ENCODE peak calls at places on chromosomes 16 and 17, in seven cellular contexts. R, Y, C, L, N, M and E are unnamed samples.

GRCh38 chr16:25256821-25257503 is 683 bp downstream of the ZKSCAN2 start:
- DNase-seq in R (no peak), Y (peak; percentile 19), C (no peak), L (peak; percentile 17), N (no peak), M (peak; percentile 83), E (no peak)

GRCh38 chr17:80586464-80587228 is 42.0 kb downstream of the RPTOR start:
- DNase-seq in R (no peak), Y (no peak), C (no peak), L (peak; percentile 49), N (no peak), M (peak; percentile 86), E (peak; percentile 75)

GRCh38 chr17:8253801-8254200 is 4.7 kb downstream of the PFAS start:
- DNase-seq in R (peak; percentile 26), Y (peak; percentile 39), C (no peak), L (no peak), N (no peak), M (no peak), E (peak; percentile 25)

GRCh38 chr16:86862596-86862995 is 284.2 kb downstream of the FOXL1 start:
- DNase-seq in R (peak; percentile 80), Y (no peak), C (no peak), L (no peak), N (no peak), M (no peak), E (no peak)

GRCh38 chr16:87028481-87029320 is 288.5 kb downstream of the C16orf95 start:
- DNase-seq in R (no peak), Y (no peak), C (no peak), L (no peak), N (no peak), M (peak; percentile 54), E (no peak)

GRCh38 chr16:9258423-9259051 is 167.1 kb downstream of the HAPSTR1 start:
- DNase-seq in R (peak; percentile 3), Y (peak; percentile 25), C (no peak), L (no peak), N (no peak), M (no peak), E (no peak)

GRCh38 chr17:28724500-28725165 is 1.4 kb downstream of the TLCD1 start:
- DNase-seq in R (no peak), Y (no peak), C (no peak), L (no peak), N (no peak), M (no peak), E (no peak)

GRCh38 chr16:88507231-88507743 is 54.2 kb downstream of the ZFPM1 start:
- DNase-seq in R (no peak), Y (no peak), C (no peak), L (no peak), N (peak; percentile 53), M (no peak), E (peak; percentile 53)

GRCh38 chr17:76394166-76394565 is 9.8 kb downstream of the SPHK1 start:
- DNase-seq in R (no peak), Y (no peak), C (no peak), L (no peak), N (no peak), M (no peak), E (no peak)

GRCh38 chr17:61619493-61619892 is 28.5 kb upstream of the NACA2 start:
- DNase-seq in R (no peak), Y (no peak), C (no peak), L (no peak), N (no peak), M (no peak), E (no peak)

GRCh38 chr17:39836117-39836516 is 28.0 kb downstream of the IKZF3 start:
- DNase-seq in R (no peak), Y (no peak), C (no peak), L (no peak), N (no peak), M (no peak), E (no peak)

GRCh38 chr17:65123757-65124675 is 13.2 kb upstream of the RGS9 start:
- DNase-seq in R (peak; percentile 65), Y (no peak), C (no peak), L (no peak), N (no peak), M (no peak), E (no peak)

GRCh38 chr16:73171380-73171779 is 123.5 kb upstream of the ZFHX3 start:
- DNase-seq in R (no peak), Y (no peak), C (no peak), L (no peak), N (no peak), M (no peak), E (no peak)

GRCh38 chr17:49694847-49695697 is 12.7 kb downstream of the SLC35B1 start:
- DNase-seq in R (peak; percentile 31), Y (peak; percentile 52), C (peak; percentile 63), L (peak; percentile 52), N (peak; percentile 72), M (peak; percentile 80), E (peak; percentile 60)

GRCh38 chr17:64564098-64564497 is 57.3 kb downstream of the CEP95 start:
- DNase-seq in R (no peak), Y (no peak), C (no peak), L (no peak), N (no peak), M (no peak), E (no peak)

GRCh38 chr16:50954469-50954868 is 196.6 kb downstream of the SALL1 start:
- DNase-seq in R (no peak), Y (no peak), C (no peak), L (no peak), N (no peak), M (no peak), E (no peak)

GRCh38 chr16:22198547-22199293 is 7.4 kb upstream of the EEF2K start:
- DNase-seq in R (no peak), Y (no peak), C (no peak), L (no peak), N (no peak), M (no peak), E (no peak)
- TF ChIP-seq CTCF in R (no peak), Y (no peak), C (no peak), L (no peak), N (no peak), M (no peak), E (no peak)

DNA sequence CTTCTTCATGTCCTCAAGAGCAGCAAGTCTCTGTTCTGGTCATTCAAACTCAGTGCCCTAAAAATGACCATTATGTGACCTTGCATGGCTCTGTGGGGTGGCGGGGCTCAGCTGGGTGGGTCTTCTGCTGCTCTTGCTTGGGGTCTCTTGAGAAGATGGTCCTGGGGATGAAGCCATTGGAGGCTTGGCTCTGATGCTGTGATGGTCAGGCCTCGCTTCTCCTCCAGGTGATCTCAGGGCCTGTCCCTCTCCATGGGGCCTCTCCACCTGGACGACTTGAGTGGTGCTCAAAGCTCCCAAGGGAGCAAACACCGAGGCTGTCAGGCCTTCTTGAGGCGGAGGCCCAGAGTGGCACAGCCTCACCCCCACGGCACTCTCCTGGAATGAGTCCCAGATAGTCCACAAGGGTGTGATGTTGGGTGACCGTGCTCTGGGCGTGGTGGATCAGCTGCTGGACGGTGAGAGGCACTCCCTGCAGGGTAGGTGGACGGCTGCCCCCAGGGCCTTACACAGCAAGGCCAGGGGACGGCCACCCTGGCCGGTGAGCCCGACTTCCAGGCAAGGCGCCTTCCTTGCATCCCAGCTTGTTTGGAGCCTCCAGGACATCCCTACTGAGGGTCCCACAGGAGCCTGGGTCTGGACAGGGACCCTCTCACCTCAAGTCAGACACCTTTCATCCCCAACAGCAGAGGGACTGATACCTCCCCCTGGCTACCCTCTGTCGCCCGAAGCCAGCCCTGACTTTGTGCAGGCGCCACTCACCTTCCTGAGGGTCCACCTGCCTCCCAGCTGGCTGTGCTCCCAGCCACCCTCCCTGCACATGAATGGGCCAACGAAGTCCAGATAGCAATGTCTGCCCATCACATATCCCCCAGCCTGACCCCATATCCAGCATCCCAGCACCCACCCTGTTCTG is 48.7 kb downstream of the USP22 start:
- DNase-seq in R (no peak), Y (no peak), C (no peak), L (no peak), N (peak; percentile 68), M (peak; percentile 66), E (no peak)
- TF ChIP-seq POLR2A in R (no peak), Y (no peak), C (no peak), L (no peak), N (no peak), M (no peak), E (no peak)

DNA sequence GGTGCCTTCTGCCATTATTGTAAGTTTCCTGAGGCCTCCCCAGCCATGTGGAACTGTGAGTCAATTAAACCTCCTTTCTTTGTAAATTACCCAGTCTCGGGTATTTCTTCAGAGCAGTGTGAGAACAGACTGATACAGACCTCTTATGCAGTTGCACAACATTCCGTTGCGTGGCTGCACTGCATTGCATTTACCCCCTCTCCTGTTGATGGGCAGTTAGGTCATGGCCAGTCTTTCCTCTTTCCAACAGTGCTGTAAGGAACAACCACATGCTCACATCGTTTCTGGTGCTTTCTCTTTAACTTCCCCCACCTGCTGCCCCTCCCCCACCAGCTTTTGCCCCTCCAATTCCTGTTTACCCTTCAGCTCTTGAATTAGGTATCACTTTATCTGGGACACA is 43.5 kb upstream of the MED9 start:
- DNase-seq in R (no peak), Y (no peak), C (no peak), L (no peak), N (no peak), M (no peak), E (no peak)
- H3K4me1 ChIP-seq in R (peaks cover 12% of the 10 kb centered on the region), Y (no peaks in the 10 kb centered on the region), C (no peaks in the 10 kb centered on the region), L (no peaks in the 10 kb centered on the region), N (no peaks in the 10 kb centered on the region), M (no peaks in the 10 kb centered on the region), E (peaks cover 10% of the 10 kb centered on the region)

DNA sequence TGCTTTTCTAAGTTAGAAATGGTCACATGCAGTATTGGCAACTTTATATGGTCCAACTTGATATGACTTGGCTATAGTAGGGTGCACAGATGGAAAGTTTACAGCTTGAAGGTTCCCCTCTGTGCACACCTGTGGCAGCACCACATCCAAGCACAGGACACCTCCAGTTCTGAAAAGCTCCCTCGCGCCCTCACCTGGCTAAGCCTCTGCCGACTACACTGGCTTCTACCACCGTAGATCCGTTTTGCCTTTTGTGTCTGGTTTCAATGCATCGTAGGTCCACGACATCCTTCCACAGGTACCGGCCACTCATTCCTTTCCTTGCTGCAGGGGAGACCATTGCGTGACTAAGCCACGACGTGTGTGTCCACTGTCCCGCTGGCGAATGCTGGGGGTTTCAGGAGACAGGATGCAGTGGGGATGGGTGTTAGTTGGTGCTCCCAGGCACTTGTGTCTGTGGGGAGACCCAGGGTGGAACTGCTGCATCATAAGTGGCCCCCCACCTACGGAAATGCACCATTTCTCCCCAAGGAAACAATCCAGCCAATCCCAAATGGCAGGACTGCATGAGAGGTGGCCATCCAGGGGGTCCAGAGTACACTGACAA is 4.9 kb upstream of the RASD1 start:
- DNase-seq in R (no peak), Y (no peak), C (no peak), L (no peak), N (no peak), M (peak; percentile 54), E (no peak)
- TF ChIP-seq CTCF in R (no peak), Y (no peak), C (no peak), L (no peak), N (no peak), M (no peak), E (no peak)

GRCh38 chr16:14337303-14338191 is 266.4 kb downstream of the MRTFB start:
- DNase-seq in R (no peak), Y (no peak), C (no peak), L (no peak), N (no peak), M (no peak), E (no peak)
- TF ChIP-seq POLR2A in R (no peak), Y (no peak), C (no peak), L (no peak), N (no peak), M (no peak), E (no peak)